ENCODE peak calls at places on chromosomes 3 and 15, in six cellular contexts. O is hepatocyte, G is left ventricle myocardium superior, V is GM03348, W is B cell, T is heart right ventricle. J is an unnamed sample.
A peak's percentile ranks its signal among the peaks of the same experiment; 100 is the strongest.

GRCh38 chr3:62319570-62320243 is 53.6 kb downstream of the FEZF2 start:
- DNase-seq in O (peak; percentile 4), G (no peak), V (no peak), W (no peak), T (no peak), J (no peak)

GRCh38 chr15:43881944-43882343 is 55.1 kb downstream of the WDR76 start:
- DNase-seq in O (no peak), G (no peak), V (no peak), W (no peak), T (no peak), J (no peak)

GRCh38 chr3:130857336-130858026 is 36.4 kb upstream of the ATP2C1 start:
- DNase-seq in O (peak; percentile 11), G (no peak), V (no peak), W (no peak), T (no peak), J (peak; percentile 31)

GRCh38 chr3:81277853-81278252 is 483.6 kb downstream of the GBE1 start:
- DNase-seq in O (no peak), G (no peak), V (peak; percentile 49), W (no peak), T (no peak), J (no peak)

GRCh38 chr3:154122096-154122911 is 1.1 kb downstream of the ARHGEF26 start:
- DNase-seq in O (peak; percentile 25), G (peak; percentile 30), V (peak; percentile 13), W (peak; percentile 48), T (no peak), J (no peak)

GRCh38 chr15:90219421-90220141 is 14.2 kb downstream of the CIB1 start:
- DNase-seq in O (peak; percentile 60), G (peak; percentile 74), V (peak; percentile 74), W (peak; percentile 87), T (no peak), J (peak; percentile 31)

GRCh38 chr3:4736284-4736861 is 242.9 kb upstream of the BHLHE40 start:
- DNase-seq in O (peak; percentile 64), G (no peak), V (no peak), W (no peak), T (peak; percentile 59), J (no peak)

GRCh38 chr3:50126287-50127211 is 28.6 kb upstream of the SEMA3F start:
- DNase-seq in O (peak; percentile 55), G (no peak), V (peak; percentile 79), W (peak; percentile 39), T (no peak), J (no peak)

GRCh38 chr3:103963599-103963998 is 1403.1 kb upstream of the ALCAM start:
- DNase-seq in O (no peak), G (no peak), V (no peak), W (no peak), T (no peak), J (no peak)

GRCh38 chr3:25088284-25088683 is 339.8 kb upstream of the RARB start:
- DNase-seq in O (no peak), G (no peak), V (no peak), W (no peak), T (no peak), J (no peak)

GRCh38 chr3:186368164-186368563 is 6.1 kb upstream of the DGKG start:
- DNase-seq in O (no peak), G (no peak), V (no peak), W (no peak), T (no peak), J (no peak)

GRCh38 chr3:128555098-128555825 is 62.3 kb upstream of the GATA2 start:
- DNase-seq in O (no peak), G (peak; percentile 71), V (no peak), W (peak; percentile 41), T (peak; percentile 59), J (no peak)

GRCh38 chr3:31859245-31859644 is 121.8 kb downstream of the OSBPL10 start:
- DNase-seq in O (no peak), G (no peak), V (no peak), W (no peak), T (no peak), J (no peak)

GRCh38 chr15:73859236-73859635 is 14.1 kb upstream of the TBC1D21 start:
- DNase-seq in O (no peak), G (no peak), V (no peak), W (no peak), T (no peak), J (no peak)

GRCh38 chr15:69114231-69114937 is 46.1 kb upstream of the GLCE start:
- DNase-seq in O (peak; percentile 28), G (no peak), V (no peak), W (no peak), T (no peak), J (no peak)

GRCh38 chr3:141441381-141442365 is 45.2 kb upstream of the RASA2 start:
- DNase-seq in O (peak; percentile 81), G (peak; percentile 79), V (peak; percentile 73), W (peak; percentile 72), T (peak; percentile 76), J (peak; percentile 72)

GRCh38 chr3:171791695-171792082 is 18.6 kb downstream of the PLD1 start:
- DNase-seq in O (no peak), G (no peak), V (no peak), W (no peak), T (no peak), J (no peak)

GRCh38 chr3:16888785-16889607 is 4.2 kb downstream of the PLCL2 start:
- DNase-seq in O (no peak), G (no peak), V (no peak), W (peak; percentile 22), T (no peak), J (no peak)

GRCh38 chr15:40633178-40633577 is 39.1 kb downstream of the KNL1 start:
- DNase-seq in O (no peak), G (no peak), V (no peak), W (no peak), T (no peak), J (no peak)

GRCh38 chr3:57287205-57287604 is 5.3 kb downstream of the ASB14 start:
- DNase-seq in O (no peak), G (no peak), V (no peak), W (no peak), T (no peak), J (no peak)

GRCh38 chr15:31101262-31102048 is at the start of gene TRPM1:
- DNase-seq in O (no peak), G (no peak), V (no peak), W (no peak), T (no peak), J (no peak)

GRCh38 chr3:193871093-193871485 is 264.9 kb upstream of the HES1 start:
- DNase-seq in O (no peak), G (no peak), V (no peak), W (no peak), T (no peak), J (no peak)

GRCh38 chr3:16180737-16181134 is 6.3 kb downstream of the GALNT15 start:
- DNase-seq in O (no peak), G (no peak), V (no peak), W (no peak), T (no peak), J (no peak)

GRCh38 chr15:38076806-38077205 is 142.4 kb downstream of the TMCO5A start:
- DNase-seq in O (no peak), G (no peak), V (no peak), W (no peak), T (no peak), J (no peak)

GRCh38 chr3:133896002-133896761 is 500 bp upstream of the RAB6B start:
- DNase-seq in O (peak; percentile 44), G (no peak), V (peak; percentile 43), W (no peak), T (no peak), J (no peak)

GRCh38 chr15:41950127-41950483 is 22.3 kb downstream of the EHD4 start:
- DNase-seq in O (no peak), G (no peak), V (no peak), W (no peak), T (no peak), J (no peak)

GRCh38 chr3:36124118-36124796 is 256.0 kb upstream of the STAC start:
- DNase-seq in O (peak; percentile 50), G (no peak), V (peak; percentile 64), W (no peak), T (no peak), J (no peak)

GRCh38 chr15:81001180-81002003 is 669 bp downstream of the TLNRD1 start:
- DNase-seq in O (peak; percentile 83), G (peak; percentile 80), V (peak; percentile 78), W (peak; percentile 85), T (peak; percentile 75), J (no peak)

GRCh38 chr3:152183473-152183872 is 85.3 kb upstream of the MBNL1 start:
- DNase-seq in O (peak; percentile 15), G (peak; percentile 37), V (no peak), W (peak; percentile 26), T (peak; percentile 54), J (peak; percentile 38)

GRCh38 chr3:98272126-98272525 is 8.1 kb downstream of the OR5H6 start:
- DNase-seq in O (no peak), G (no peak), V (no peak), W (no peak), T (no peak), J (no peak)

GRCh38 chr3:36933540-36934296 is 11.1 kb downstream of the TRANK1 start:
- DNase-seq in O (no peak), G (no peak), V (no peak), W (no peak), T (no peak), J (no peak)

GRCh38 chr15:61702224-61703120 is 357.8 kb downstream of the VPS13C start:
- DNase-seq in O (no peak), G (no peak), V (no peak), W (no peak), T (no peak), J (no peak)

GRCh38 chr15:80667895-80668430 is 27.1 kb upstream of the ABHD17C start:
- DNase-seq in O (no peak), G (no peak), V (no peak), W (no peak), T (no peak), J (no peak)

GRCh38 chr3:177481329-177481728 is 284.0 kb upstream of the TBL1XR1 start:
- DNase-seq in O (no peak), G (no peak), V (no peak), W (no peak), T (no peak), J (no peak)

GRCh38 chr3:24315342-24315741 is 179.3 kb downstream of the THRB start:
- DNase-seq in O (no peak), G (no peak), V (no peak), W (no peak), T (no peak), J (no peak)

GRCh38 chr15:88736204-88736603 is 67.0 kb upstream of the ACAN start:
- DNase-seq in O (no peak), G (no peak), V (no peak), W (no peak), T (no peak), J (no peak)

GRCh38 chr3:170499562-170500156 is 81.0 kb downstream of the CLDN11 start:
- DNase-seq in O (peak; percentile 52), G (no peak), V (peak; percentile 75), W (no peak), T (peak; percentile 9), J (no peak)

GRCh38 chr3:115702598-115702997 is 79.3 kb downstream of the GAP43 start:
- DNase-seq in O (no peak), G (no peak), V (no peak), W (no peak), T (no peak), J (no peak)

GRCh38 chr3:190429681-190430080 is 20.0 kb downstream of the TMEM207 start:
- DNase-seq in O (no peak), G (no peak), V (no peak), W (no peak), T (no peak), J (no peak)

J was measured in GDM1.